ENCODE peak calls at places on chromosomes 3 and 15, in five cellular contexts. One of them, this sample, is unnamed.

GRCh38 chr3:63442918-63443317 is 164.8 kb downstream of the SYNPR start:
- DNase-seq in T-helper 1 cell: no peak
- DNase-seq in right cardiac atrium: no peak
- DNase-seq in NCI-H446: no peak
- DNase-seq in stimulated activated CD8-positive, alpha-beta memory T cell treated with anti-CD3 and anti-CD28 coated beads, Interleukin-7, amount 100 ng/mL, for 48 hours: no peak
- DNase-seq in this sample: no peak

GRCh38 chr15:69393831-69394491 is 20.2 kb upstream of the KIF23 start:
- DNase-seq in right cardiac atrium: no peak
- DNase-seq in stimulated activated CD8-positive, alpha-beta memory T cell treated with anti-CD3 and anti-CD28 coated beads, Interleukin-7, amount 100 ng/mL, for 48 hours: no peak
- DNase-seq in T-helper 1 cell: no peak
- DNase-seq in NCI-H446: no peak
- DNase-seq in this sample: no peak

GRCh38 chr15:86829251-86829650 is 749.6 kb downstream of the AGBL1 start:
- DNase-seq in right cardiac atrium: no peak
- DNase-seq in stimulated activated CD8-positive, alpha-beta memory T cell treated with anti-CD3 and anti-CD28 coated beads, Interleukin-7, amount 100 ng/mL, for 48 hours: no peak
- DNase-seq in T-helper 1 cell: no peak
- DNase-seq in NCI-H446: no peak
- DNase-seq in this sample: no peak

GRCh38 chr3:473284-473800 is 276.8 kb downstream of the CHL1 start:
- DNase-seq in NCI-H446: no peak
- DNase-seq in right cardiac atrium: no peak
- DNase-seq in stimulated activated CD8-positive, alpha-beta memory T cell treated with anti-CD3 and anti-CD28 coated beads, Interleukin-7, amount 100 ng/mL, for 48 hours: no peak
- DNase-seq in T-helper 1 cell: no peak
- DNase-seq in this sample: no peak

GRCh38 chr15:92384391-92384790 is 9.3 kb upstream of the ST8SIA2 start:
- DNase-seq in right cardiac atrium: no peak
- DNase-seq in stimulated activated CD8-positive, alpha-beta memory T cell treated with anti-CD3 and anti-CD28 coated beads, Interleukin-7, amount 100 ng/mL, for 48 hours: no peak
- DNase-seq in T-helper 1 cell: no peak
- DNase-seq in NCI-H446: no peak
- DNase-seq in this sample: no peak

GRCh38 chr3:137008976-137009375 is 51.2 kb downstream of the IL20RB start:
- DNase-seq in right cardiac atrium: no peak
- DNase-seq in stimulated activated CD8-positive, alpha-beta memory T cell treated with anti-CD3 and anti-CD28 coated beads, Interleukin-7, amount 100 ng/mL, for 48 hours: no peak
- DNase-seq in T-helper 1 cell: no peak
- DNase-seq in NCI-H446: no peak
- DNase-seq in this sample: no peak

GRCh38 chr15:29676961-29677402 is 145.3 kb downstream of the TJP1 start:
- DNase-seq in stimulated activated CD8-positive, alpha-beta memory T cell treated with anti-CD3 and anti-CD28 coated beads, Interleukin-7, amount 100 ng/mL, for 48 hours: no peak
- DNase-seq in NCI-H446: no peak
- DNase-seq in right cardiac atrium: no peak
- DNase-seq in T-helper 1 cell: no peak
- DNase-seq in this sample: no peak

GRCh38 chr15:97875513-97876285 is 84.8 kb upstream of the ARRDC4 start:
- DNase-seq in stimulated activated CD8-positive, alpha-beta memory T cell treated with anti-CD3 and anti-CD28 coated beads, Interleukin-7, amount 100 ng/mL, for 48 hours: no peak
- DNase-seq in T-helper 1 cell: no peak
- DNase-seq in NCI-H446: no peak
- DNase-seq in right cardiac atrium: peak
- DNase-seq in this sample: no peak

GRCh38 chr15:45129651-45130129 is at the start of the genes DUOX1 and DUOXA1:
- DNase-seq in stimulated activated CD8-positive, alpha-beta memory T cell treated with anti-CD3 and anti-CD28 coated beads, Interleukin-7, amount 100 ng/mL, for 48 hours: no peak
- DNase-seq in NCI-H446: no peak
- DNase-seq in right cardiac atrium: peak
- DNase-seq in T-helper 1 cell: no peak
- DNase-seq in this sample: no peak

GRCh38 chr3:183073839-183074615 is 25.3 kb downstream of the MCCC1 start:
- DNase-seq in T-helper 1 cell: no peak
- DNase-seq in right cardiac atrium: no peak
- DNase-seq in stimulated activated CD8-positive, alpha-beta memory T cell treated with anti-CD3 and anti-CD28 coated beads, Interleukin-7, amount 100 ng/mL, for 48 hours: no peak
- DNase-seq in NCI-H446: no peak
- DNase-seq in this sample: no peak

GRCh38 chr15:58393196-58393790 is 38.5 kb upstream of the LIPC start:
- DNase-seq in NCI-H446: no peak
- DNase-seq in stimulated activated CD8-positive, alpha-beta memory T cell treated with anti-CD3 and anti-CD28 coated beads, Interleukin-7, amount 100 ng/mL, for 48 hours: no peak
- DNase-seq in T-helper 1 cell: no peak
- DNase-seq in right cardiac atrium: no peak
- DNase-seq in this sample: no peak